ENCODE peak calls at places on chromosome 15, in seven cellular contexts. C is IMR-90, I is A549, M is HepG2, J is H1, U is HCT116, W is GM12878. A is an unnamed sample.

GRCh38 chr15:80494311-80494710 is 90.1 kb downstream of the ARNT2 start:
- DNase-seq in W (no peak), I (peak), U (no peak), C (peak), J (no peak), M (peak), A (no peak)

GRCh38 chr15:72319360-72319984 is 485 bp downstream of the CELF6 start:
- DNase-seq in U (no peak), W (no peak), C (peak), J (peak), I (peak), M (no peak), A (peak)

GRCh38 chr15:52254331-52254730 is 41.3 kb downstream of the MYO5C start:
- DNase-seq in I (peak), U (no peak), C (no peak), J (no peak), W (no peak), M (no peak), A (peak)

GRCh38 chr15:43519207-43519606 is 1.8 kb downstream of the MAP1A start:
- DNase-seq in M (no peak), U (no peak), J (no peak), C (no peak), W (no peak), I (no peak), A (no peak)

GRCh38 chr15:56820333-56820732 is 87.0 kb upstream of the ZNF280D start:
- DNase-seq in I (no peak), W (no peak), C (no peak), M (no peak), U (no peak), J (no peak), A (no peak)

GRCh38 chr15:61374848-61375247 is 145.7 kb upstream of the RORA start:
- DNase-seq in J (no peak), U (no peak), C (no peak), I (no peak), W (no peak), M (no peak), A (no peak)

GRCh38 chr15:47987908-47988532 is 132.8 kb upstream of the SLC24A5 start:
- DNase-seq in I (peak), M (peak), U (peak), W (peak), J (no peak), C (peak), A (peak)

GRCh38 chr15:90530250-90531051 is 728 bp downstream of the CRTC3 start:
- DNase-seq in J (no peak), W (no peak), C (peak), I (peak), M (no peak), U (no peak), A (peak)

DNA sequence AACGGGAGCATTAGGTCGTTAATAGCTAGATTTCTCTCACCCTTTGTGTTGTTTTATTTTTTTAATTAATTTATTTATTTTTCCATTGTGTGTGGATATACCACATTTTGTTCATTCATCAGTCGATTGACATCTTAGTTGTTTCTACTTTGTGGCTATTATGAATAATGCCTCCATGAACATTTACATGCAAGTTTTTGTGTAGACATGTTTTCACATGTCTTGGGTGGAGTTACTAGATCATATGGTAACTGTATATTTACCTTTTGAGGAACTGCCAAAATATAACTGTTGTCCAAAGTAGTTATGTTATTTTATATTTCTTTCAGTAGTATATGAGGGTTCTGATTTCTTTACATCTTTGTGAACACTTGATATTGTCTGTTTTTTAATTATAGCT is 18.8 kb downstream of the ZWILCH start:
- DNase-seq in M (no peak), J (no peak), I (no peak), C (no peak), W (no peak), U (no peak), A (no peak)
- TF ChIP-seq RAD21 in M (no peak), J (no peak), I (no peak), C (no peak), W (no peak), U (no peak), A (no peak)

DNA sequence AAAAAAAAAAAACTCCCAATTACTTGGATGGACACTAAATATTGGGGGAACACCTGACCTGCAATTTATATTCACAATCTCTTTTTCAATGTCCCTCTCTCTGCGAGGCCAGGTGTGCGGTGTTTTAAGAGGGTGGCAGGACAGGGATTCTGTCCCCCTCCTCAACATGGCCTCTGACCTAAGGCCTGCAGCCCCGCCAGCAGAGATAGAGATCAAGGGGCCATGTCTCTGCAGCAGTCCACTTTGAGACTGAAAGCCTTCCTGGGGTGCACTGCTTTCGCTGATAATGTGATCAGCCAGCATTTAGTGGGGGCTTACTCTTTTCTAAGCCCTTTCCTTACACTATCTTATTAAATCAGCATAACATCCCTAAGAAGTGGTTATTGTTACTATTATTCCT is 419.9 kb downstream of the OCA2 start:
- DNase-seq in I (no peak), C (no peak), U (no peak), W (no peak), J (no peak), M (no peak), A (no peak)
- TF ChIP-seq CEBPB in I (no peak), C (no peak), U (no peak), W (no peak), J (no peak), M (no peak), A (no peak)

GRCh38 chr15:88900309-88900981 is 5.1 kb upstream of the HAPLN3 start:
- DNase-seq in U (no peak), W (no peak), M (no peak), J (no peak), I (peak), C (peak), A (no peak)
- TF ChIP-seq RAD21 in U (no peak), W (no peak), M (no peak), J (no peak), I (no peak), C (no peak), A (no peak)

DNA sequence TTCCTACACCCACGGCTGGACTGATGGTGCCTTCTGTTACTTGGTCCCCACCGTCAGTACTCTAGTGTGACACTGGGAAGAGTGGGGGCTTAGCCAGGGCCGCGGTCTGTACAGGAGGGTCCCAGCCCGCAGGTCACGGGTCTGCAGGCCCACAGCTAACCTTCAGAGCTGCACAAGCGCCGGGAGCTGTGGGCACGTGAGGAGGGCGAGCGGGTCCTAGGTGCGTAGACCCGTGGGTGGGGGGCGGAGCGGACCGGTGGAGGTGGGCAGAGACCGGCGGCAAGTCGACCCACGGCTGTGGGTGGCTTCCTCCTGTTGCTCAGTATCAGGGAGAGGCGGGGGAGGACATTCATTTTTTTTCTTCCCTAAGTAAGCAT is 1.2 kb downstream of the TNFAIP8L3 start:
- DNase-seq in I (no peak), M (no peak), J (no peak), U (no peak), W (no peak), C (no peak), A (no peak)
- TF ChIP-seq CEBPB in I (no peak), M (no peak), J (no peak), U (no peak), W (no peak), C (no peak), A (no peak)

A was measured in K562.